ENCODE peak calls at places on chromosomes 12 and 14, in six cellular contexts. N is A549, U is epithelial cell of esophagus, W is lower leg skin, R is esophagus muscularis mucosa, E is GM23248. L is an unnamed sample.

GRCh38 chr12:76025601-76026575 is 5.7 kb downstream of the PHLDA1 start:
- DNase-seq in E (peak), U (peak), W (no peak), R (no peak), N (peak), L (peak)

GRCh38 chr12:104290320-104290719 is 13.2 kb upstream of the EID3 start:
- DNase-seq in U (no peak), W (no peak), N (peak), R (no peak), E (no peak), L (peak)

GRCh38 chr12:51028126-51028810 is 2.1 kb upstream of the SLC11A2 start:
- DNase-seq in U (peak), E (peak), R (no peak), W (no peak), N (peak), L (peak)

GRCh38 chr14:34336501-34336900 is 125.5 kb downstream of the SPTSSA start:
- DNase-seq in R (no peak), W (no peak), U (no peak), E (no peak), N (no peak), L (no peak)

GRCh38 chr12:119783787-119784186 is 93.3 kb downstream of the CIT start:
- DNase-seq in U (no peak), R (no peak), N (no peak), W (no peak), E (no peak), L (no peak)

GRCh38 chr14:99137913-99138571 is 134.0 kb downstream of the BCL11B start:
- DNase-seq in U (no peak), R (no peak), E (no peak), N (peak), W (peak), L (no peak)

GRCh38 chr12:68180792-68181744 is 21.5 kb upstream of the IFNG start:
- DNase-seq in W (no peak), N (no peak), R (peak), U (peak), E (no peak), L (no peak)

GRCh38 chr14:59454131-59454530 is 11.0 kb downstream of the GPR135 start:
- DNase-seq in U (peak), W (no peak), R (no peak), E (peak), N (peak), L (peak)

GRCh38 chr14:88281447-88281846 is 41.6 kb downstream of the KCNK10 start:
- DNase-seq in W (no peak), U (peak), R (no peak), E (peak), N (no peak), L (no peak)

GRCh38 chr14:68842298-68842697 is 49.4 kb upstream of the ZFP36L1 start:
- DNase-seq in E (no peak), R (peak), W (no peak), U (no peak), N (no peak), L (no peak)

GRCh38 chr12:64083285-64084210 is 138.5 kb downstream of the KICS2 start:
- DNase-seq in E (peak), N (peak), U (peak), R (no peak), W (peak), L (peak)
- H3K4me3 ChIP-seq in E (peak), N (no peak), U (no peak), R (no peak), W (no peak), L (peak)

GRCh38 chr12:54416908-54417603 is 2.0 kb downstream of the ITGA5 start:
- DNase-seq in N (no peak), R (no peak), U (no peak), E (peak), W (no peak), L (peak)
- H3K4me3 ChIP-seq in N (peak), R (peak), U (no peak), E (peak), W (peak), L (peak)

DNA sequence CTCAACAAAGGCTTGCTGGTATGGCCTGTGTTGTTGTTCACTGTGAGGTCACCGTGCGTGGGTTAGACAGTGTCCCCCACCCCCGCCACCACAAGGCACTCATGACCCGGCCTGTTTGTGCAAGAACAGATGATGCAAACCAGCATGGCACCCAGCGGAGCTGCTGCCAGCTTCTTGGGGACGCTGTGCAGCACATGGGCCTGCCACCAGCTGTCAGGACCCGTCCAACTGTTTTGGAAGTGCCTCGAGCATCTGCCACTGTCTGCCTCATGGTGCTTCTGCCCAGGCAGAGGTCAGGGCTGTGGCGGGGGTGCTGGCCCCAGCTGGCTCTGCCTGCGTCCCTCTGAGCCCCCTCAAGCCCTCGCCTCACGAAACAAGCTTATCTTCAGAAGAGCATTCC is 1.5 kb downstream of the ASB2 start:
- DNase-seq in E (no peak), R (no peak), U (no peak), W (no peak), N (no peak), L (no peak)
- H3K4me3 ChIP-seq in E (no peak), R (peak), U (no peak), W (no peak), N (no peak), L (no peak)

GRCh38 chr14:36647417-36647826 is 14.2 kb upstream of the PAX9 start:
- DNase-seq in R (no peak), N (no peak), E (no peak), W (no peak), U (no peak), L (no peak)
- H3K4me3 ChIP-seq in R (peak), N (peak), E (peak), W (peak), U (peak), L (peak)

L was measured in adipocyte.